ENCODE peak calls at places on chromosomes 13 and 19, in six cellular contexts. E is lower lobe of right lung; C is CD8-positive, alpha-beta T cell; W is AG09309; Y is AG09319; B is HCT116. R is an unnamed sample.

GRCh38 chr19:58357798-58358145 is 4.5 kb upstream of the A1BG start:
- DNase-seq in E (peak; percentile 39), C (no peak), W (no peak), Y (no peak), B (no peak), R (no peak)

GRCh38 chr19:54421521-54421920 is 6.3 kb downstream of the TTYH1 start:
- DNase-seq in E (no peak), C (no peak), W (no peak), Y (no peak), B (no peak), R (no peak)

GRCh38 chr19:40392894-40393517 is 3.0 kb upstream of the HIPK4 start:
- DNase-seq in E (peak; percentile 77), C (no peak), W (no peak), Y (no peak), B (peak; percentile 33), R (peak; percentile 48)

GRCh38 chr19:44071824-44072542 is at the start of gene ZNF284:
- DNase-seq in E (peak; percentile 84), C (peak; percentile 85), W (peak; percentile 46), Y (peak; percentile 57), B (no peak), R (peak; percentile 87)

GRCh38 chr19:16649734-16650133 is 10.2 kb downstream of the SMIM7 start:
- DNase-seq in E (no peak), C (no peak), W (no peak), Y (no peak), B (no peak), R (no peak)

GRCh38 chr19:56108447-56109195 is 12.5 kb downstream of the ZNF787 start:
- DNase-seq in E (peak; percentile 70), C (no peak), W (no peak), Y (no peak), B (no peak), R (no peak)

GRCh38 chr19:10752237-10752912 is 34.5 kb downstream of the DNM2 start:
- DNase-seq in E (no peak), C (no peak), W (no peak), Y (no peak), B (no peak), R (no peak)

GRCh38 chr13:63012016-63012415 is 1596.4 kb upstream of the PCDH20 start:
- DNase-seq in E (no peak), C (no peak), W (no peak), Y (no peak), B (no peak), R (no peak)

GRCh38 chr13:75481176-75482069 is 546 bp downstream of the TBC1D4 start:
- DNase-seq in E (peak; percentile 58), C (peak; percentile 23), W (no peak), Y (no peak), B (no peak), R (peak; percentile 66)

GRCh38 chr19:35718345-35719041 is 690 bp downstream of the KMT2B start:
- DNase-seq in E (peak; percentile 72), C (peak; percentile 54), W (no peak), Y (no peak), B (no peak), R (peak; percentile 68)

GRCh38 chr13:113220877-113221276 is 11.5 kb downstream of the CUL4A start:
- DNase-seq in E (no peak), C (peak; percentile 29), W (no peak), Y (no peak), B (no peak), R (no peak)

GRCh38 chr19:46209051-46209450 is 20.5 kb upstream of the IGFL1 start:
- DNase-seq in E (no peak), C (no peak), W (no peak), Y (no peak), B (no peak), R (no peak)

GRCh38 chr19:3125900-3126524 is 9.8 kb upstream of the GNA15 start:
- DNase-seq in E (peak; percentile 76), C (peak; percentile 63), W (no peak), Y (no peak), B (peak; percentile 60), R (peak; percentile 70)

GRCh38 chr13:24716011-24716410 is 35.8 kb downstream of the ATP12A start:
- DNase-seq in E (no peak), C (no peak), W (no peak), Y (no peak), B (no peak), R (no peak)

GRCh38 chr13:68608147-68608546 is 1378.0 kb upstream of the PCDH9 start:
- DNase-seq in E (no peak), C (no peak), W (no peak), Y (no peak), B (no peak), R (no peak)

GRCh38 chr13:106350208-106350607 is 185.3 kb downstream of the EFNB2 start:
- DNase-seq in E (peak; percentile 57), C (no peak), W (no peak), Y (no peak), B (peak; percentile 59), R (peak; percentile 81)

GRCh38 chr13:31485183-31485582 is 254.1 kb upstream of the RXFP2 start:
- DNase-seq in E (no peak), C (no peak), W (no peak), Y (no peak), B (no peak), R (no peak)

GRCh38 chr13:26562538-26562890 is 5.0 kb downstream of the WASF3 start:
- DNase-seq in E (no peak), C (no peak), W (no peak), Y (no peak), B (no peak), R (no peak)

GRCh38 chr13:31207630-31208549 is 8.1 kb downstream of the B3GLCT start:
- DNase-seq in E (no peak), C (no peak), W (no peak), Y (peak; percentile 19), B (no peak), R (no peak)

GRCh38 chr19:7554990-7555864 is 19.7 kb downstream of the PNPLA6 start:
- DNase-seq in E (peak; percentile 61), C (no peak), W (no peak), Y (no peak), B (no peak), R (no peak)

GRCh38 chr13:114161644-114162532 is 17.2 kb upstream of the CFAP97D2 start:
- DNase-seq in E (peak; percentile 78), C (no peak), W (no peak), Y (no peak), B (no peak), R (peak; percentile 89)

GRCh38 chr19:23283925-23284324 is 33.7 kb upstream of the ZNF724 start:
- DNase-seq in E (peak; percentile 57), C (peak; percentile 59), W (no peak), Y (no peak), B (peak; percentile 18), R (peak; percentile 77)
- TF ChIP-seq CTCF in E (peak; percentile 67), C (peak; percentile 73), W (peak; percentile 69), Y (peak; percentile 35), B (peak; percentile 51), R (peak; percentile 84)

GRCh38 chr13:111281751-111282311 is 38.6 kb upstream of the TEX29 start:
- DNase-seq in E (no peak), C (no peak), W (peak; percentile 7), Y (no peak), B (no peak), R (no peak)

GRCh38 chr13:111279253-111279652 is 41.2 kb upstream of the TEX29 start:
- DNase-seq in E (no peak), C (no peak), W (no peak), Y (no peak), B (no peak), R (no peak)

GRCh38 chr13:111280666-111281577 is 39.5 kb upstream of the TEX29 start:
- DNase-seq in E (no peak), C (no peak), W (peak; percentile 4), Y (no peak), B (no peak), R (no peak)

GRCh38 chr13:111278711-111279110 is 41.7 kb upstream of the TEX29 start:
- DNase-seq in E (no peak), C (no peak), W (no peak), Y (no peak), B (no peak), R (no peak)

GRCh38 chr13:111280226-111280625 is 40.2 kb upstream of the TEX29 start:
- DNase-seq in E (no peak), C (no peak), W (no peak), Y (no peak), B (no peak), R (no peak)
- TF ChIP-seq CTCF in E (no peak), C (no peak), W (no peak), Y (no peak), B (no peak), R (no peak)

GRCh38 chr13:102090532-102090931 is 311.3 kb downstream of the FGF14 start:
- DNase-seq in E (no peak), C (no peak), W (no peak), Y (no peak), B (no peak), R (no peak)

GRCh38 chr13:102089177-102089576 is 312.7 kb downstream of the FGF14 start:
- DNase-seq in E (no peak), C (no peak), W (no peak), Y (no peak), B (no peak), R (no peak)

GRCh38 chr13:102089722-102090121 is 312.1 kb downstream of the FGF14 start:
- DNase-seq in E (no peak), C (no peak), W (no peak), Y (no peak), B (no peak), R (no peak)

GRCh38 chr13:102091231-102091630 is 310.6 kb downstream of the FGF14 start:
- DNase-seq in E (no peak), C (no peak), W (no peak), Y (no peak), B (peak; percentile 4), R (no peak)
- TF ChIP-seq CTCF in E (no peak), C (no peak), W (no peak), Y (peak; percentile 0), B (peak; percentile 16), R (no peak)

DNA sequence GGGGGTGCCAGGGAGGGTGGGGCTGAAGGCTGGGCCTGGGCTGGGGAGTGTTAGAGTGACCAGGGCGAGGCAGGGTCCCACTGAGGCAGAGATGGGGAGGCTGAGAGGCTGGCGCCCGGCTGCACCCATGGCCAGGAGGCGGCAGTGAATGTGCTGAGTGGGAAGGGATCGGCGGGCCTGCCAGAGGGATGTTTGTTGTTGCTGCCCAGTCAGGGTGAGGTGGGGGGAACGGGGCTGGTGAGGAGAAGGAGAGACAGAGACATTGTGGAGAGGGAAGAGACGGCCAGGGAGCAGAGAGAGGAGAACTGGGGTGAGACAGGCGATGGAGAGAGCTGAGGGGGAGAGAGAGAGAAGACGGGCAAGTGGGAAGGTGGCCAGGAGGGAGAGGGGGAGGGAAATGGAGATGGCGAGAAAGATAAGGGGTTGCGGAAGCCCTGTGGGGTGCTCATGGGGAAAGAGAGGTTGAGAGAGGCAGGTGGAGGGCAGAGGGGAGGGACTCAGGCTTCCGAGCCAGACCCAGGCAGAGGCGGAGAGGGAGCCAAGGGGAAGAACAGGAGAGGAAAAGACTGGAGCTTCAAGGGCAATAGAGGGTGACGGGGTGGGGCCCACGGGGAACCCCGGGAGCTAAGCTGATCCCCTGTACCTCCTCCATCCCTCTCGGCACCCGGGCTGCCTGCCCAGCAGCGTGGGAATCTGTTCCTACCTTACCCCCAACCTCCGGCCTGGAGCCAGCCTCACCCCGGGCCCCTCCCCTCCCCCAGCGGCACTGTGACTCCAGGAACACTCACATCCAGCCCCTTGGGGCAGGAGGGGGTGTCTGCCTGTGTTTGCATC is 690 bp upstream of the B3GNT8 start:
- DNase-seq in E (peak; percentile 71), C (peak; percentile 53), W (no peak), Y (no peak), B (no peak), R (peak; percentile 73)
- TF ChIP-seq CTCF in E (no peak), C (no peak), W (no peak), Y (no peak), B (no peak), R (no peak)